ENCODE peak calls at places on chromosome 9, in seven cellular contexts. One of them, this sample, is unnamed.
A peak's percentile ranks its signal among the peaks of the same experiment; 100 is the strongest.

GRCh38 chr9:89323257-89323841 is 5.0 kb downstream of the SECISBP2 start:
- DNase-seq in BE2C: no peak
- DNase-seq in kidney epithelial cell: no peak
- DNase-seq in GM23338: no peak
- DNase-seq in astrocyte: no peak
- DNase-seq in Calu3: no peak
- DNase-seq in cardiac fibroblast: no peak
- DNase-seq in this sample: peak; percentile 58

GRCh38 chr9:91978739-91979414 is 28.8 kb upstream of the ROR2 start:
- DNase-seq in kidney epithelial cell: peak; percentile 56
- DNase-seq in Calu3: peak; percentile 11
- DNase-seq in cardiac fibroblast: peak; percentile 85
- DNase-seq in BE2C: peak; percentile 54
- DNase-seq in GM23338: peak; percentile 69
- DNase-seq in astrocyte: peak; percentile 91
- DNase-seq in this sample: peak; percentile 86

GRCh38 chr9:127188396-127188795 is 66.0 kb upstream of the ANGPTL2 start:
- DNase-seq in GM23338: no peak
- DNase-seq in kidney epithelial cell: no peak
- DNase-seq in BE2C: no peak
- DNase-seq in cardiac fibroblast: no peak
- DNase-seq in Calu3: no peak
- DNase-seq in astrocyte: no peak
- DNase-seq in this sample: no peak

GRCh38 chr9:33676746-33677505 is 118.4 kb upstream of the PRSS3 start:
- DNase-seq in cardiac fibroblast: no peak
- DNase-seq in astrocyte: peak; percentile 9
- DNase-seq in BE2C: peak; percentile 80
- DNase-seq in GM23338: peak; percentile 65
- DNase-seq in kidney epithelial cell: no peak
- DNase-seq in Calu3: no peak
- DNase-seq in this sample: no peak

GRCh38 chr9:69319324-69320040 is 5.5 kb upstream of the ENTREP1 start:
- DNase-seq in GM23338: no peak
- DNase-seq in kidney epithelial cell: no peak
- DNase-seq in Calu3: no peak
- DNase-seq in BE2C: no peak
- DNase-seq in astrocyte: no peak
- DNase-seq in cardiac fibroblast: no peak
- DNase-seq in this sample: no peak

GRCh38 chr9:114172981-114173833 is 17.9 kb downstream of the COL27A1 start:
- DNase-seq in astrocyte: peak; percentile 63
- DNase-seq in cardiac fibroblast: no peak
- DNase-seq in GM23338: no peak
- DNase-seq in kidney epithelial cell: no peak
- DNase-seq in BE2C: no peak
- DNase-seq in Calu3: no peak
- DNase-seq in this sample: peak; percentile 75

GRCh38 chr9:2502760-2503159 is 118.8 kb upstream of the VLDLR start:
- DNase-seq in astrocyte: peak; percentile 54
- DNase-seq in BE2C: no peak
- DNase-seq in kidney epithelial cell: no peak
- DNase-seq in GM23338: no peak
- DNase-seq in Calu3: no peak
- DNase-seq in cardiac fibroblast: peak; percentile 48
- DNase-seq in this sample: peak; percentile 28

GRCh38 chr9:106700676-106701075 is 162.3 kb upstream of the ZNF462 start:
- DNase-seq in cardiac fibroblast: peak; percentile 83
- DNase-seq in Calu3: no peak
- DNase-seq in BE2C: no peak
- DNase-seq in kidney epithelial cell: no peak
- DNase-seq in astrocyte: peak; percentile 34
- DNase-seq in GM23338: no peak
- DNase-seq in this sample: peak; percentile 70

GRCh38 chr9:89701221-89701798 is 96.5 kb downstream of the GADD45G start:
- DNase-seq in kidney epithelial cell: no peak
- DNase-seq in BE2C: no peak
- DNase-seq in cardiac fibroblast: no peak
- DNase-seq in Calu3: no peak
- DNase-seq in astrocyte: no peak
- DNase-seq in GM23338: no peak
- DNase-seq in this sample: no peak

GRCh38 chr9:4854191-4854590 is 61.4 kb downstream of the RCL1 start:
- DNase-seq in Calu3: no peak
- DNase-seq in cardiac fibroblast: no peak
- DNase-seq in GM23338: no peak
- DNase-seq in BE2C: no peak
- DNase-seq in astrocyte: no peak
- DNase-seq in kidney epithelial cell: no peak
- DNase-seq in this sample: no peak

GRCh38 chr9:106801816-106802215 is 61.1 kb upstream of the ZNF462 start:
- DNase-seq in BE2C: no peak
- DNase-seq in Calu3: no peak
- DNase-seq in astrocyte: no peak
- DNase-seq in kidney epithelial cell: no peak
- DNase-seq in cardiac fibroblast: no peak
- DNase-seq in GM23338: no peak
- DNase-seq in this sample: no peak

GRCh38 chr9:128077847-128078503 is 9.9 kb downstream of the SLC25A25 start:
- DNase-seq in astrocyte: no peak
- DNase-seq in GM23338: no peak
- DNase-seq in BE2C: no peak
- DNase-seq in cardiac fibroblast: no peak
- DNase-seq in Calu3: no peak
- DNase-seq in kidney epithelial cell: no peak
- DNase-seq in this sample: no peak

GRCh38 chr9:110059461-110059860 is 148.5 kb downstream of the C9orf152 start:
- DNase-seq in Calu3: no peak
- DNase-seq in GM23338: no peak
- DNase-seq in cardiac fibroblast: peak; percentile 20
- DNase-seq in kidney epithelial cell: no peak
- DNase-seq in astrocyte: no peak
- DNase-seq in BE2C: no peak
- DNase-seq in this sample: no peak

GRCh38 chr9:19976226-19976625 is 187.4 kb upstream of the SLC24A2 start:
- DNase-seq in BE2C: no peak
- DNase-seq in astrocyte: no peak
- DNase-seq in cardiac fibroblast: peak; percentile 53
- DNase-seq in Calu3: no peak
- DNase-seq in kidney epithelial cell: no peak
- DNase-seq in GM23338: no peak
- DNase-seq in this sample: no peak

GRCh38 chr9:91119147-91119546 is 242.6 kb downstream of the AUH start:
- DNase-seq in GM23338: peak; percentile 9
- DNase-seq in astrocyte: peak; percentile 50
- DNase-seq in Calu3: no peak
- DNase-seq in kidney epithelial cell: no peak
- DNase-seq in BE2C: no peak
- DNase-seq in cardiac fibroblast: peak; percentile 41
- DNase-seq in this sample: peak; percentile 67

GRCh38 chr9:134422701-134423100 is 96.4 kb downstream of the RXRA start:
- DNase-seq in GM23338: no peak
- DNase-seq in Calu3: no peak
- DNase-seq in cardiac fibroblast: no peak
- DNase-seq in astrocyte: no peak
- DNase-seq in kidney epithelial cell: no peak
- DNase-seq in BE2C: no peak
- DNase-seq in this sample: no peak

GRCh38 chr9:82938426-82938825 is 124.5 kb downstream of the RASEF start:
- DNase-seq in kidney epithelial cell: no peak
- DNase-seq in GM23338: no peak
- DNase-seq in astrocyte: no peak
- DNase-seq in cardiac fibroblast: no peak
- DNase-seq in Calu3: no peak
- DNase-seq in BE2C: no peak
- DNase-seq in this sample: no peak

GRCh38 chr9:99326917-99327189 is 104.8 kb downstream of the SEC61B start:
- DNase-seq in kidney epithelial cell: no peak
- DNase-seq in GM23338: no peak
- DNase-seq in BE2C: no peak
- DNase-seq in Calu3: no peak
- DNase-seq in astrocyte: no peak
- DNase-seq in cardiac fibroblast: no peak
- DNase-seq in this sample: no peak

GRCh38 chr9:130561056-130561455 is 18.3 kb upstream of the FUBP3 start:
- DNase-seq in BE2C: no peak
- DNase-seq in GM23338: no peak
- DNase-seq in kidney epithelial cell: peak; percentile 31
- DNase-seq in cardiac fibroblast: no peak
- DNase-seq in astrocyte: no peak
- DNase-seq in Calu3: no peak
- DNase-seq in this sample: no peak

GRCh38 chr9:107039546-107039945 is 176.6 kb downstream of the ZNF462 start:
- DNase-seq in GM23338: no peak
- DNase-seq in Calu3: peak; percentile 28
- DNase-seq in astrocyte: peak; percentile 97
- DNase-seq in cardiac fibroblast: peak; percentile 61
- DNase-seq in kidney epithelial cell: peak; percentile 83
- DNase-seq in BE2C: no peak
- DNase-seq in this sample: peak; percentile 80

GRCh38 chr9:113712053-113712452 is 164.1 kb upstream of the ZNF618 start:
- DNase-seq in GM23338: no peak
- DNase-seq in astrocyte: peak; percentile 48
- DNase-seq in kidney epithelial cell: no peak
- DNase-seq in cardiac fibroblast: peak; percentile 7
- DNase-seq in BE2C: no peak
- DNase-seq in Calu3: no peak
- DNase-seq in this sample: peak; percentile 48

GRCh38 chr9:118643118-118643517 is 726.1 kb downstream of the BRINP1 start:
- DNase-seq in astrocyte: peak; percentile 68
- DNase-seq in kidney epithelial cell: peak; percentile 92
- DNase-seq in GM23338: peak; percentile 79
- DNase-seq in BE2C: no peak
- DNase-seq in cardiac fibroblast: peak; percentile 36
- DNase-seq in Calu3: peak; percentile 6
- DNase-seq in this sample: no peak

GRCh38 chr9:93531374-93531773 is 45.0 kb upstream of the PHF2 start:
- DNase-seq in cardiac fibroblast: peak; percentile 10
- DNase-seq in kidney epithelial cell: no peak
- DNase-seq in astrocyte: no peak
- DNase-seq in BE2C: no peak
- DNase-seq in GM23338: peak; percentile 25
- DNase-seq in Calu3: no peak
- DNase-seq in this sample: peak; percentile 22
- TF ChIP-seq CTCF in cardiac fibroblast: peak; percentile 20
- TF ChIP-seq CTCF in kidney epithelial cell: no peak
- TF ChIP-seq CTCF in astrocyte: no peak
- TF ChIP-seq CTCF in BE2C: peak; percentile 17
- TF ChIP-seq CTCF in GM23338: peak; percentile 10
- TF ChIP-seq CTCF in Calu3: no peak
- TF ChIP-seq CTCF in this sample: peak; percentile 9

DNA sequence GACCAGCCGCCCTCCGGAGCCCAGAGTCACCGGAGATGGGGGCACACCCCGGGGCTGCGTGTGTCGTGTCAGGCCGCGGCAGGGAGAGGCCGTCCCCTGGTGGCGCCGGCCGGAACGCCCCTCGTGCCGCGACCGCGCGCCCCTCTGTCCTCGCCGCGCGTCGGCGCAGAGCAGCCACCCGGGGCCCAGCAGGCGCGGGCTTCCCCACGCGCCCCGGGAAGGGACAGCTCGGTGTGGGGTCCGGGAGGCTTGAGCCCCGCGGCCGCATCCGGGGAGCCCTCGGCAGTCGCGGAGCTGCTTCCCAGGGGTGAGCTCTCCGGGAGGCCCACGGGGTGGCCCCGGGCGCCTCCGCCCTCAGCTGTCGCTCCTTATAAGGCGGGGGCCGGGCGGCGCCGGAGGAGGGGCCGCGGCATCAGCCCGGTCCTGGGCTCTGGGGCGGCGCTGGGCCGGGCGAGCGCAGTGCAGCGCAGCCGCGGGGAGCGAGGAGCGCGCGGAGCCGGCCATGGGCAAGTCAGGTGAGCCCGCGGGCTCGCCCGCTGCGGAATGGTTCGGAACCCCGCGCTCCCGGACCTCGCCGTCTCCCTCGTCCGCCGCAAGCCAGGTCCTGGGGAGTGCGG is at the start of gene GLIPR2:
- DNase-seq in GM23338: peak; percentile 82
- DNase-seq in kidney epithelial cell: no peak
- DNase-seq in Calu3: peak; percentile 23
- DNase-seq in astrocyte: no peak
- DNase-seq in BE2C: peak; percentile 87
- DNase-seq in cardiac fibroblast: peak; percentile 66
- DNase-seq in this sample: peak; percentile 47
- TF ChIP-seq CTCF in GM23338: no peak
- TF ChIP-seq CTCF in kidney epithelial cell: no peak
- TF ChIP-seq CTCF in Calu3: no peak
- TF ChIP-seq CTCF in astrocyte: no peak
- TF ChIP-seq CTCF in BE2C: peak; percentile 17
- TF ChIP-seq CTCF in cardiac fibroblast: no peak
- TF ChIP-seq CTCF in this sample: no peak

DNA sequence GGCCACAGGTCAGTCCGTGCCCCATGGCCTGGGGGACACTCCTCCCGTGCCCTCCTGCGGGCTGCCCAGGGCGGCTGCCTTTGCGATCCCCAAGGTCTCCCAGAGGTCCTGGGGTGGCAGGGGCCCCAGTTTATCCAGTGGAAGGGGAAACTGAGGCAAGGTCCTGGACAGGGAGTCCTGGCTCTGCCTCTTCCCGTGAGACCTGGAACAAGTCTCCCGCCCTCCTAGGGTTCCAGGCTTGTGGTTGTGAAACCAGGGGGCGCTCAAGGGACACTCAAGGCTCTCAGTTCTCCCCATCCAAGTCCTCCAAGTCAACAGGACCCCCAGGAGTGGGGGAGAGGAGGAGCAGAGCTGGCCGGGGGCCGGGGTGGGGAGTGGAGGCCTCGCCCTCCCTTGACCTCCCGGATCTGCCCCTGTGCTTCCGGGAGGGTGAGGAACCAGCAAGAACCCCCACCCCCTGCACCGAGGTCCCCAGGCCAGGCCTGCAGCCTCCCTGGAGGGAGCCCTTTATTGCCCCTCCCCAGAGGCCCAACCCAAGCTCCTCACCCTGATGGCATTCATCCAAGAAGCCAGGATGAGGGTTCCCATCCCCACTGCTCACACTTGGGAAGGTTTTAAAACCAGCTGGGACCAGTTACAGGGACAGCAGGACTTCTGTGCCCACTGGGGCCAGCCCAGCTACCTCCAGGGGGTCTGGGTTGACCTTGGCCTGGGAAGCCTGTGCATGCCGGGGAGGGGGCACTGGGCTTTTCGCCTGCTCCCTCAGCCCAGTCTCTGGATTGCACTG is 24.7 kb upstream of the TMEM250 start:
- DNase-seq in Calu3: peak; percentile 45
- DNase-seq in astrocyte: no peak
- DNase-seq in cardiac fibroblast: peak; percentile 38
- DNase-seq in GM23338: peak; percentile 86
- DNase-seq in BE2C: peak; percentile 71
- DNase-seq in kidney epithelial cell: no peak
- DNase-seq in this sample: peak; percentile 29
- TF ChIP-seq CTCF in Calu3: peak; percentile 19
- TF ChIP-seq CTCF in astrocyte: no peak
- TF ChIP-seq CTCF in cardiac fibroblast: peak; percentile 46
- TF ChIP-seq CTCF in GM23338: peak; percentile 63
- TF ChIP-seq CTCF in BE2C: peak; percentile 73
- TF ChIP-seq CTCF in kidney epithelial cell: peak; percentile 49
- TF ChIP-seq CTCF in this sample: peak; percentile 39

DNA sequence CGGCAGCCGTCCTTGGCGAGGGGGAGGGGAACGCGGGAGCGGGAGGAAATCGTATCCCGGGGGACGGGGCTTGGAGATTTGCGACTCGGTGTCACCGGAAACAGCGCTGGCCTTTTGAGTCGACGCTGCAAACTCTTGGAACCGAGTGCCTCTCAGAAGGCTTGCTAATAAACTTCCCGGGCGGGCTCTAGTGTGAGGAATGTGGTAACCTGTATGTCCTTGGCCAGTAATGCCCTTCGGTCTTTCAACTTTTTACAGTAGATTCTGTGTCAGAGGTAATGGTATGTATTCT is 82.7 kb downstream of the PTPDC1 start:
- DNase-seq in astrocyte: no peak
- DNase-seq in GM23338: peak; percentile 94
- DNase-seq in cardiac fibroblast: no peak
- DNase-seq in kidney epithelial cell: no peak
- DNase-seq in BE2C: no peak
- DNase-seq in Calu3: no peak
- DNase-seq in this sample: no peak
- TF ChIP-seq CTCF in astrocyte: peak; percentile 4
- TF ChIP-seq CTCF in GM23338: no peak
- TF ChIP-seq CTCF in cardiac fibroblast: no peak
- TF ChIP-seq CTCF in kidney epithelial cell: no peak
- TF ChIP-seq CTCF in BE2C: no peak
- TF ChIP-seq CTCF in Calu3: no peak
- TF ChIP-seq CTCF in this sample: no peak